ENCODE peak calls at places on chromosomes 11 and 22, in ten cellular contexts. T is naive thymus-derived CD4-positive, alpha-beta T cell; K is uterus; J is mesenchymal stem cell; D is CD8-positive, alpha-beta T cell; N is RWPE2; C is IMR-90; P is psoas muscle; E is fibroblast of lung; I is aorta. G is an unnamed sample.
A peak's percentile ranks its signal among the peaks of the same experiment; 100 is the strongest.

GRCh38 chr11:121348220-121348875 is 55.8 kb downstream of the SC5D start:
- DNase-seq in T (no peak), K (no peak), J (no peak), D (no peak), N (no peak), C (no peak), P (no peak), E (no peak), I (no peak), G (no peak)

GRCh38 chr22:45504703-45505341 is 2.1 kb downstream of the FBLN1 start:
- DNase-seq in T (no peak), K (no peak), J (peak; percentile 70), D (no peak), N (no peak), C (peak; percentile 37), P (peak; percentile 79), E (peak; percentile 63), I (peak; percentile 65), G (no peak)

GRCh38 chr11:73085189-73085875 is 56.8 kb downstream of the FCHSD2 start:
- DNase-seq in T (no peak), K (no peak), J (peak; percentile 14), D (no peak), N (no peak), C (peak; percentile 63), P (no peak), E (no peak), I (no peak), G (no peak)

GRCh38 chr11:1384206-1384965 is 5.3 kb upstream of the BRSK2 start:
- DNase-seq in T (no peak), K (no peak), J (no peak), D (no peak), N (no peak), C (peak; percentile 19), P (peak; percentile 46), E (no peak), I (no peak), G (no peak)

GRCh38 chr11:25596701-25597100 is 735.2 kb upstream of the ANO3 start:
- DNase-seq in T (no peak), K (no peak), J (no peak), D (no peak), N (no peak), C (no peak), P (no peak), E (no peak), I (no peak), G (no peak)

GRCh38 chr22:17712441-17712840 is 61.8 kb downstream of the BID start:
- DNase-seq in T (no peak), K (no peak), J (peak; percentile 45), D (no peak), N (no peak), C (peak; percentile 77), P (no peak), E (peak; percentile 29), I (no peak), G (no peak)

GRCh38 chr11:67119577-67120391 is 721 bp downstream of the KDM2A start:
- DNase-seq in T (peak; percentile 45), K (peak; percentile 19), J (peak; percentile 41), D (no peak), N (no peak), C (no peak), P (peak; percentile 65), E (no peak), I (no peak), G (no peak)

GRCh38 chr11:43976863-43977262 is 34.4 kb downstream of the C11orf96 start:
- DNase-seq in T (no peak), K (no peak), J (no peak), D (no peak), N (no peak), C (no peak), P (no peak), E (no peak), I (no peak), G (no peak)

DNA sequence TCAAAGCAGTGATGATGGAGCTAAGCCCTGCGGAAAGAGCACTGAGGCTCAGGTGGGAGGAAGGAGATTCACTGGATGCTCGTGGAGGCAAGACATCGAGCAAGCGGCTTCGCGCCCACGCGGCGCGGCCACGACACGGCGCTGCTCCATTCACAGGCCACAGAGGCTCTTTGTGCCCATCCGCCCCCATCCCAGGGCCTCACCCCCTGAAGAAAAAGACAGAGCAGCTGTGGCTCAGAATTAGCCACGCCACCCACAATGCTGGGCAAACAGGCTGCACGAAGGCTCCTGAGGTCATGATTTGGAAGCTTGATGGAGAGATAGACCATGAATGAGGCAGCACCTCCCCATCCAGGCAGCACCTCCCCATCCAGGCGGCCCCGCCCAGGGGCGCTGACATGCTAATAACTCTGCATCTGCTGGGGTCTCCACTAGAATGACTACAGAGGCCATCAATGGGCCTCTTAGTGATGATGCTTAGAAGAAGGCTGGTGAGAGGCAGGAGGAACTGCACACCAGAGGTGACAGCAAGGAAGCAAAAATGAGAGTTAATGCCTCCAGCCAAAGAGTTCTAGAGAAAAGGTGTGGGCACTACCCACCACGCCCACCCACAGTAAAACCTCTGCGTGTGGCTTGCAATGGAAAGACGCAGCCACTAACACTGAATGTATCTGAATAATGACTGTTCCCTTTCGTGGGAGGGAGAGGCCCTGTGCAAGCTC is 43.5 kb downstream of the MYH9 start:
- DNase-seq in T (peak; percentile 66), K (no peak), J (no peak), D (no peak), N (no peak), C (no peak), P (no peak), E (no peak), I (no peak), G (no peak)
- H3K36me3 ChIP-seq in T (peaks cover 74% of the 10 kb centered on the region), K (no peaks in the 10 kb centered on the region), J (peaks cover 75% of the 10 kb centered on the region), D (peaks cover 37% of the 10 kb centered on the region), N (peaks cover 98% of the 10 kb centered on the region), C (peaks cover 80% of the 10 kb centered on the region), P (no peaks in the 10 kb centered on the region), E (peaks cover 30% of the 10 kb centered on the region), I (no peaks in the 10 kb centered on the region), G (peaks cover 92% of the 10 kb centered on the region)

GRCh38 chr22:36662981-36663380 is 40.6 kb downstream of the CACNG2 start:
- DNase-seq in T (no peak), K (no peak), J (no peak), D (no peak), N (no peak), C (no peak), P (no peak), E (no peak), I (no peak), G (no peak)

GRCh38 chr22:36659762-36660509 is 43.6 kb downstream of the CACNG2 start:
- DNase-seq in T (no peak), K (peak; percentile 77), J (peak; percentile 92), D (no peak), N (peak; percentile 98), C (peak; percentile 88), P (peak; percentile 96), E (peak; percentile 81), I (peak; percentile 97), G (peak; percentile 91)

GRCh38 chr22:36660510-36660840 is 43.1 kb downstream of the CACNG2 start:
- DNase-seq in T (no peak), K (no peak), J (no peak), D (no peak), N (no peak), C (no peak), P (no peak), E (no peak), I (no peak), G (no peak)

GRCh38 chr22:36658900-36659299 is 44.7 kb downstream of the CACNG2 start:
- DNase-seq in T (no peak), K (no peak), J (no peak), D (no peak), N (no peak), C (no peak), P (no peak), E (no peak), I (no peak), G (no peak)

DNA sequence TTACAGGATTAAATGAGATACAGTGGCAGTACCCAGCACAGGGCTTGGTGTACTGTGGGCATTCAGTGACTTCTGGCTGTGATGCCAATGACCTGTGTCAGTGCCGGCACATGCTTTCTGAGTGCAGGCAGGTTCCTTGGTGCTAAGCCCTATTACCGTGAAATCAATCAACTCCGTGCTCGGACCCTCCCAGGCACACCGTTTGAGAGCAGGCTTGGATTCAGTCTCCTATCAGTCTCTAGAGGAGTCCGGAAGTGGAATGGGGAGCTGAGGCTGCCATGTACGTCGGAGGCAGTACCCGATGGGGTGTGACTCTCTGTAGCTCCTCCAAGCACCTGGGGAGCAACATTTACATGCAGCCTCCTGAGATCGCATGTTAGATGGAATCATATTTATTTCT is 42.6 kb downstream of the CACNG2 start:
- DNase-seq in T (no peak), K (no peak), J (no peak), D (no peak), N (no peak), C (no peak), P (no peak), E (no peak), I (no peak), G (no peak)
- H3K4me3 ChIP-seq in T (no peak overlapping the region), K (no peak overlapping the region), J (no peak overlapping the region), D (no peak overlapping the region), N (no peak overlapping the region), C (no peak overlapping the region), P (no peak overlapping the region), E (no peak overlapping the region), I (no peak overlapping the region), G (no peak overlapping the region)

GRCh38 chr22:48712558-48712957 is 1115.1 kb downstream of the BRD1 start:
- DNase-seq in T (no peak), K (no peak), J (no peak), D (no peak), N (peak; percentile 35), C (no peak), P (peak; percentile 36), E (no peak), I (peak; percentile 18), G (no peak)

GRCh38 chr22:48711669-48712068 is 1116.0 kb downstream of the BRD1 start:
- DNase-seq in T (no peak), K (no peak), J (no peak), D (no peak), N (peak; percentile 26), C (no peak), P (no peak), E (no peak), I (peak; percentile 34), G (no peak)

GRCh38 chr22:48714231-48714630 is 1113.4 kb downstream of the BRD1 start:
- DNase-seq in T (no peak), K (no peak), J (no peak), D (no peak), N (peak; percentile 23), C (no peak), P (no peak), E (no peak), I (peak; percentile 18), G (no peak)

GRCh38 chr22:48715511-48715910 is 1112.2 kb downstream of the BRD1 start:
- DNase-seq in T (no peak), K (no peak), J (no peak), D (no peak), N (peak; percentile 19), C (no peak), P (no peak), E (no peak), I (no peak), G (no peak)

DNA sequence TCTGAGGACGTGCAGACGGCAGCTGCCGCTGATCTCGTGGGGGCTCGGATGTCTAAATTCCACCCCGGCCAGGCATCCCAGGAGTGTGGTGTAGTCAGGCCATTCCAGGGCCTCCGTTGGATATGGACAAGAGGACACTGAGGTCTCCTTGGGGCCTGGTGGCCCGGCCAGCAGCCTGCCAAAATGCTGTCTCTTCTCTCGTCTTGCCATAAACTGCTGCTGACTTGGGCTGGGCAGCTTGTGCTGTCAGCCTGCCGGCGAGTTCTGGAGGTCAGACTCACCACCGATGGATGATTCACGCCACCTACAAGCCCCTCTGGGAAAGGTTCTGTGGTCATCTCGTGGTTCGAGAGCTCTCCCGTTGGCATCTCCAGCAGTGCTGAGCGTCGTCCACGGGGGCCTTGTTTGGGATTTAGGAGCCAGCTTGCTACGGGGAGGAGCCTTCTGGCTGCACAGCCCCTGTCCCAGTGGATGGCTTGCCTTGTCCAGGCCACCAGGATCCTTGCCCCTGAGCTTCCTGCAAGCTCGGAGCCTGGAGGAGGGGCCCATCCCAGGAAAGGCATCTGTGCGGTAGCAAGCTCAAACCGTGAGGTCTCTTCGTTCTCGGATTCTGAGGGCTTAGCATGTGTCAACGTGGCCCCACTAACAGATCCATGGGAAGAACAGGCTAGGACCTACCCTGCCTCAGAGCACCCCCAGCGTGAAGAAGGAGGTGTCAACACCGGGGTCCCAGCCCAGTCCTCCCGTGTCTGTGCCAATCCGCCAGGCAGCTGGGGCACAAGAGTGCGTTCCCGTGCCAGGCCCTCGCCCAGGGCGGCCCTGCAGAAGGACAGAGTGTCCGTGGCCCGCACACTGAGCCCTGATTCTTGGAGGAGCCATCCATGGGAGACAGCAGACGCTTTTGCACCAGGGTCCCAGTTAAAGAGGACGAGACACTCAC is 1114.1 kb downstream of the BRD1 start:
- DNase-seq in T (no peak), K (no peak), J (no peak), D (no peak), N (peak; percentile 40), C (no peak), P (peak; percentile 42), E (no peak), I (peak; percentile 34), G (no peak)
- H3K9me3 ChIP-seq in T (no peaks in the 10 kb centered on the region), K (no peaks in the 10 kb centered on the region), J (peaks cover 4% of the 10 kb centered on the region), D (no peaks in the 10 kb centered on the region), N (no peaks in the 10 kb centered on the region), C (peaks cover 62% of the 10 kb centered on the region), P (no peaks in the 10 kb centered on the region), E (no peaks in the 10 kb centered on the region), I (no peaks in the 10 kb centered on the region), G (no peaks in the 10 kb centered on the region)

DNA sequence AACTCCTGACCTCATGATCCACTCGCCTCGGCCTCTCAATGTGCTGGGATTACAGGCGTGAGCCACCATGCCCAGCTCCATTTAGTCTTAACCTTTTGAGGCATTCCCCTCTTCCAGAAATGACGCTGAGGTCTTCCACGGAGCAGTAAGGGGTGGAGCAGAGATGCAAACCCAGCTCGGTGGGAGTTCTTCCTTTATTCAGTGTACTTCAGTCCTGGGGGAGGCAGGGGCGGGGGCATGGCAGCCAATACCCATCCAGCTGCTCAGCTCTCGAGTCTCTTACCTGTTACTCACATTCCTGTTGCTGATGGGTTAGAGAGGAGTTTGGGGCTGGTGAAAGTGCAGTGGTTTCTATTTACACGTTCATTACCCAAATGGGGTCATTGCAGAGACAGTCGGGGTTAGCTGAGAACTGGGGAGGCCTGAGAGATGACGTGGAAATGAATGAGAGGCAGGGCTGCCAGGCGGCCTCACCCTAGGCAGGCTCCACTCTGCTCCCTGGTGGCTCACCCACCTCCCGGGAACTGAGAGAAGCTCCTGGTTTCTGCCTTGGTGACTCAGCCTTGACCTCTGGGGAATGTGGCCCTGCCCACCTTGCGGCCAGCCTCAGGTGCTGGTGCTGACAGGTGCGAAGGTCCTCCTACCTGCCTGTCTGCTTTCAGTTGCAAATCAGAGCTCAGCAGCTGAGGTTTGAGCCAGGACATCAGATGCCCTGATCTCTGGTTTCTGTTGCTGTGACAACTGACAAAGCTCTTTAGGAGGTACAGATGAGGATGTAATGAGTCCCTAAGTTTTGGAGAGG is 13.4 kb upstream of the ST14 start:
- DNase-seq in T (no peak), K (no peak), J (no peak), D (no peak), N (peak; percentile 94), C (no peak), P (no peak), E (no peak), I (no peak), G (no peak)
- H3K36me3 ChIP-seq in T (peaks cover 20% of the 10 kb centered on the region), K (no peaks in the 10 kb centered on the region), J (peaks cover 76% of the 10 kb centered on the region), D (no peaks in the 10 kb centered on the region), N (peaks cover 44% of the 10 kb centered on the region), C (peaks cover 23% of the 10 kb centered on the region), P (peaks cover 17% of the 10 kb centered on the region), E (peaks cover 11% of the 10 kb centered on the region), I (no peaks in the 10 kb centered on the region), G (peaks cover 31% of the 10 kb centered on the region)

G was measured in right atrium auricular region.